ENCODE peak calls at places on chromosomes 6 and 20, in seven cellular contexts. R is esophagus squamous epithelium, K is heart left ventricle, U is spleen, C is A549, F is GM12878, M is testis. T is an unnamed sample.

GRCh38 chr6:155228549-155229166 is 35.2 kb upstream of the CLDN20 start:
- DNase-seq in R (no peak), K (no peak), U (no peak), C (no peak), F (no peak), M (no peak), T (no peak)

GRCh38 chr20:25676164-25676809 is 20.4 kb downstream of the ZNF337 start:
- DNase-seq in R (no peak), K (no peak), U (no peak), C (peak), F (no peak), M (no peak), T (peak)

GRCh38 chr6:27672113-27672799 is 199.4 kb upstream of the ZNF184 start:
- DNase-seq in R (no peak), K (no peak), U (no peak), C (peak), F (no peak), M (no peak), T (no peak)

GRCh38 chr6:115091461-115091860 is 748.6 kb upstream of the HS3ST5 start:
- DNase-seq in R (no peak), K (no peak), U (no peak), C (no peak), F (no peak), M (no peak), T (no peak)

GRCh38 chr20:5000263-5001173 is 792 bp downstream of the SLC23A2 start:
- DNase-seq in R (no peak), K (peak), U (peak), C (no peak), F (no peak), M (peak), T (peak)

GRCh38 chr20:14860410-14860814 is 523.0 kb upstream of the FLRT3 start:
- DNase-seq in R (no peak), K (no peak), U (no peak), C (peak), F (no peak), M (no peak), T (no peak)

GRCh38 chr6:141758430-141758829 is 374.3 kb upstream of the GJE1 start:
- DNase-seq in R (no peak), K (no peak), U (no peak), C (no peak), F (no peak), M (no peak), T (no peak)

GRCh38 chr20:53130819-53131218 is 158.7 kb downstream of the TSHZ2 start:
- DNase-seq in R (no peak), K (no peak), U (no peak), C (no peak), F (no peak), M (no peak), T (no peak)

GRCh38 chr20:17680128-17680835 is 1.8 kb downstream of the RRBP1 start:
- DNase-seq in R (no peak), K (peak), U (peak), C (peak), F (no peak), M (peak), T (peak)

GRCh38 chr6:108080010-108080780 is 5.7 kb upstream of the OSTM1 start:
- DNase-seq in R (no peak), K (no peak), U (no peak), C (peak), F (no peak), M (no peak), T (no peak)

GRCh38 chr20:49973964-49974363 is 8.8 kb upstream of the SNAI1 start:
- DNase-seq in R (no peak), K (no peak), U (no peak), C (no peak), F (no peak), M (no peak), T (no peak)

GRCh38 chr6:149628865-149629544 is 19.5 kb downstream of the KATNA1 start:
- DNase-seq in R (no peak), K (no peak), U (no peak), C (no peak), F (peak), M (no peak), T (no peak)

GRCh38 chr6:33118525-33119123 is 42.8 kb downstream of the HLA-DPB1 start:
- DNase-seq in R (no peak), K (no peak), U (no peak), C (peak), F (no peak), M (no peak), T (no peak)

GRCh38 chr6:2611092-2611491 is 139.6 kb downstream of the MYLK4 start:
- DNase-seq in R (no peak), K (no peak), U (no peak), C (peak), F (no peak), M (no peak), T (no peak)

GRCh38 chr6:1463751-1464397 is 74.5 kb downstream of the FOXF2 start:
- DNase-seq in R (no peak), K (no peak), U (no peak), C (no peak), F (no peak), M (no peak), T (no peak)

GRCh38 chr6:24891004-24891403 is 44.8 kb downstream of the RIPOR2 start:
- DNase-seq in R (no peak), K (no peak), U (no peak), C (no peak), F (no peak), M (no peak), T (no peak)

GRCh38 chr6:14273196-14273595 is 155.6 kb downstream of the CD83 start:
- DNase-seq in R (no peak), K (no peak), U (no peak), C (no peak), F (no peak), M (no peak), T (no peak)

GRCh38 chr20:62315773-62316172 is 13.0 kb downstream of the ADRM1 start:
- DNase-seq in R (no peak), K (no peak), U (no peak), C (no peak), F (no peak), M (no peak), T (no peak)

GRCh38 chr20:61744691-61745396 is 320.8 kb downstream of the TAF4 start:
- DNase-seq in R (no peak), K (no peak), U (peak), C (peak), F (no peak), M (no peak), T (no peak)

GRCh38 chr6:33298773-33299236 is at the start of gene RGL2:
- DNase-seq in R (no peak), K (peak), U (peak), C (peak), F (no peak), M (peak), T (peak)

GRCh38 chr6:72826744-72827438 is 205.0 kb downstream of the KCNQ5 start:
- DNase-seq in R (no peak), K (no peak), U (no peak), C (no peak), F (no peak), M (no peak), T (no peak)

DNA sequence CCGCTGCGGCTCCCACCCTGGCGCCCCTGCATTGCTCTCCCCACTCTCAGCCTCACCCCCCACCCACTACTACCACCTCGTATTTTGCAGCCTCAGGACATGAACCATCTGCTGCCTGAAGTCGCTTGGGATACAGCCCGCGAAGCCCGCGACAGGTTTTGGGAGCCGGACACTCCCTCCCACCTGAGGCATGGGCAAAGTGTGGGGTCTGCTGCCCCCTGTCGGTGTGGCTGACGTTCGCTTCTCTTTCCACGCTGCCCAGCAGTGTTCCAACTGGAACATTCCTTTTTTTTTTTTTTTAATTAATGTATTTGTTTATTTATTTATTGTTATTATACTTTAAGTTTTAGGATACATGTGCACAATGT is 15.3 kb upstream of the LPA start:
- DNase-seq in R (no peak), K (no peak), U (no peak), C (no peak), F (no peak), M (peak), T (peak)
- TF ChIP-seq CTCF in R (peak), K (peak), U (no peak), C (no peak), F (no peak), M (no peak), T (peak)

GRCh38 chr20:1579488-1579887 is 22.0 kb upstream of the SIRPD start:
- DNase-seq in R (no peak), K (no peak), U (no peak), C (no peak), F (no peak), M (no peak), T (no peak)
- TF ChIP-seq POLR2A in R (no peak), K (no peak), U (no peak), C (no peak), F (no peak), M (no peak), T (no peak)

GRCh38 chr20:47427746-47428145 is 71.2 kb upstream of the ZMYND8 start:
- DNase-seq in R (no peak), K (no peak), U (no peak), C (no peak), F (no peak), M (no peak), T (no peak)

GRCh38 chr20:47428851-47429336 is 72.4 kb upstream of the ZMYND8 start:
- DNase-seq in R (no peak), K (no peak), U (no peak), C (no peak), F (no peak), M (no peak), T (no peak)

GRCh38 chr20:47430862-47431588 is 70.7 kb upstream of the NCOA3 start:
- DNase-seq in R (no peak), K (no peak), U (no peak), C (no peak), F (no peak), M (no peak), T (no peak)

GRCh38 chr20:47428164-47428563 is 71.7 kb upstream of the ZMYND8 start:
- DNase-seq in R (no peak), K (no peak), U (no peak), C (no peak), F (no peak), M (no peak), T (no peak)

DNA sequence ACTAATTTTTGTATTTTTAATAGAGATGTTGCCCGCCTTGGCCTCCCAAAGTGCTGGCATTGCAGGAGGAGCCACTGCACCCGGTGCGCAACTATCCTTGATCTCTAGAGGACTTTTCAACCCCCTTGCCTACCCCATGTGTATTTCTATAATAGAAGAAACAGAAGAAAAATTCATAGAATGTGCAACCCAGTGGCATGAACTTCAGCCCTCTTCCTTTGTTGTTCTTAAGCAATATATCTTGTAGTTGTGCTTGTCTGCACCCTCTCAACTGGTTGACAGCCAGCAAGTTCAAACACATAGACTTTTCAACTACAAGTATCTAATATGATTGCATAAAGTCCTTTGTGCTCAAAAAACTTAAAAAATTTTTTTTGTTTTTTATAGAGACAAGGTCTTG is 72.3 kb upstream of the NCOA3 start:
- DNase-seq in R (no peak), K (no peak), U (no peak), C (no peak), F (no peak), M (no peak), T (no peak)
- TF ChIP-seq CTCF in R (no peak), K (no peak), U (no peak), C (no peak), F (no peak), M (no peak), T (no peak)

DNA sequence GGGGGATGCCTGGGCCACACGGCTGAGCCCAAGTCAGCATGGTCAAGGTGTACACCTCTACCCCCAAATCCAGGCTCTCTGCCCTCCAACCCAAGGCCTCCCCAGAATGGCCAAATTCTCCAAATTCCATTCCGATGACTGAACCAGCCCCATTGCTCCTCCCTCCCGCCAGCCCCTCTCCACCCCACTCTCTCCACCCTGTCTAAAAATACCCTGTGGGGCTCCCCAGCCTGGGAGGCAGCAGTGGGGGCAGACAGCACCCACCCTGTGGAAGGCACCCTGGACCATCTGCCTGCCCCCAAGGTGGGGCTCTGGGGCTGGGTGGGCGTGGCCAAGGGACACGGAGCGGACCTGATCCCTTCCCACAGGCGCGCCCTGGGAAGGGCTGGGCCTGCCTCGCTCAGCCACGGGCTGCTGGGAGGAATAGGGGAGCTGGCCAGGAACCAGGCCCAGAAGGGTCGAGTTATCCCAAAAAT is 11.4 kb downstream of the TEAD3 start:
- DNase-seq in R (no peak), K (no peak), U (no peak), C (no peak), F (no peak), M (no peak), T (no peak)
- TF ChIP-seq POLR2A in R (no peak), K (no peak), U (no peak), C (no peak), F (no peak), M (no peak), T (no peak)

T was measured in adrenal gland.